ENCODE peak calls at places on chromosomes 2 and 18, in nine cellular contexts. One of them, this sample, is unnamed.

GRCh38 chr18:23143871-23144270 is 8.6 kb downstream of the CABLES1 start:
- DNase-seq in K562: no peak
- DNase-seq in HCT116: no peak
- DNase-seq in sigmoid colon: no peak
- DNase-seq in stomach: no peak
- DNase-seq in endothelial cell of umbilical vein: no peak
- DNase-seq in esophagus muscularis mucosa: no peak
- DNase-seq in transverse colon: no peak
- DNase-seq in breast epithelium: no peak
- DNase-seq in this sample: no peak

GRCh38 chr2:11040992-11041391 is 114.3 kb upstream of the SLC66A3 start:
- DNase-seq in stomach: no peak
- DNase-seq in K562: no peak
- DNase-seq in sigmoid colon: no peak
- DNase-seq in HCT116: no peak
- DNase-seq in breast epithelium: no peak
- DNase-seq in transverse colon: no peak
- DNase-seq in esophagus muscularis mucosa: no peak
- DNase-seq in endothelial cell of umbilical vein: no peak
- DNase-seq in this sample: no peak

GRCh38 chr18:74806700-74807416 is 209.2 kb downstream of the ZNF407 start:
- DNase-seq in stomach: no peak
- DNase-seq in esophagus muscularis mucosa: no peak
- DNase-seq in HCT116: peak; percentile 77
- DNase-seq in K562: no peak
- DNase-seq in sigmoid colon: no peak
- DNase-seq in endothelial cell of umbilical vein: peak; percentile 66
- DNase-seq in transverse colon: no peak
- DNase-seq in breast epithelium: no peak
- DNase-seq in this sample: no peak

GRCh38 chr2:181300600-181301291 is 156.4 kb upstream of the ITGA4 start:
- DNase-seq in HCT116: no peak
- DNase-seq in endothelial cell of umbilical vein: no peak
- DNase-seq in stomach: no peak
- DNase-seq in sigmoid colon: no peak
- DNase-seq in transverse colon: no peak
- DNase-seq in K562: no peak
- DNase-seq in esophagus muscularis mucosa: no peak
- DNase-seq in breast epithelium: no peak
- DNase-seq in this sample: no peak

GRCh38 chr18:35949903-35950627 is 22.4 kb upstream of the RMP24 start:
- DNase-seq in sigmoid colon: peak; percentile 73
- DNase-seq in esophagus muscularis mucosa: no peak
- DNase-seq in K562: peak; percentile 70
- DNase-seq in stomach: peak; percentile 55
- DNase-seq in transverse colon: peak; percentile 42
- DNase-seq in breast epithelium: peak; percentile 59
- DNase-seq in endothelial cell of umbilical vein: peak; percentile 67
- DNase-seq in HCT116: no peak
- DNase-seq in this sample: no peak

GRCh38 chr18:22603902-22604301 is 186.2 kb upstream of the CTAGE1 start:
- DNase-seq in sigmoid colon: no peak
- DNase-seq in endothelial cell of umbilical vein: no peak
- DNase-seq in breast epithelium: no peak
- DNase-seq in HCT116: no peak
- DNase-seq in esophagus muscularis mucosa: no peak
- DNase-seq in stomach: no peak
- DNase-seq in K562: no peak
- DNase-seq in transverse colon: no peak
- DNase-seq in this sample: no peak

GRCh38 chr2:37283207-37283606 is 41.4 kb downstream of the PRKD3 start:
- DNase-seq in HCT116: no peak
- DNase-seq in K562: no peak
- DNase-seq in sigmoid colon: no peak
- DNase-seq in endothelial cell of umbilical vein: peak; percentile 80
- DNase-seq in stomach: no peak
- DNase-seq in breast epithelium: no peak
- DNase-seq in transverse colon: no peak
- DNase-seq in esophagus muscularis mucosa: no peak
- DNase-seq in this sample: no peak

GRCh38 chr2:27647289-27647688 is 16.1 kb downstream of the SUPT7L start:
- DNase-seq in K562: no peak
- DNase-seq in sigmoid colon: no peak
- DNase-seq in esophagus muscularis mucosa: no peak
- DNase-seq in HCT116: no peak
- DNase-seq in breast epithelium: no peak
- DNase-seq in stomach: no peak
- DNase-seq in endothelial cell of umbilical vein: no peak
- DNase-seq in transverse colon: no peak
- DNase-seq in this sample: no peak

GRCh38 chr2:162071016-162071415 is 3.0 kb downstream of the DPP4 start:
- DNase-seq in sigmoid colon: no peak
- DNase-seq in HCT116: no peak
- DNase-seq in esophagus muscularis mucosa: no peak
- DNase-seq in breast epithelium: no peak
- DNase-seq in endothelial cell of umbilical vein: peak; percentile 14
- DNase-seq in K562: no peak
- DNase-seq in stomach: no peak
- DNase-seq in transverse colon: no peak
- DNase-seq in this sample: no peak

GRCh38 chr2:233789554-233789953 is 11.4 kb downstream of the MROH2A start:
- DNase-seq in stomach: peak; percentile 9
- DNase-seq in HCT116: no peak
- DNase-seq in esophagus muscularis mucosa: no peak
- DNase-seq in endothelial cell of umbilical vein: no peak
- DNase-seq in K562: no peak
- DNase-seq in breast epithelium: no peak
- DNase-seq in sigmoid colon: no peak
- DNase-seq in transverse colon: no peak
- DNase-seq in this sample: no peak

DNA sequence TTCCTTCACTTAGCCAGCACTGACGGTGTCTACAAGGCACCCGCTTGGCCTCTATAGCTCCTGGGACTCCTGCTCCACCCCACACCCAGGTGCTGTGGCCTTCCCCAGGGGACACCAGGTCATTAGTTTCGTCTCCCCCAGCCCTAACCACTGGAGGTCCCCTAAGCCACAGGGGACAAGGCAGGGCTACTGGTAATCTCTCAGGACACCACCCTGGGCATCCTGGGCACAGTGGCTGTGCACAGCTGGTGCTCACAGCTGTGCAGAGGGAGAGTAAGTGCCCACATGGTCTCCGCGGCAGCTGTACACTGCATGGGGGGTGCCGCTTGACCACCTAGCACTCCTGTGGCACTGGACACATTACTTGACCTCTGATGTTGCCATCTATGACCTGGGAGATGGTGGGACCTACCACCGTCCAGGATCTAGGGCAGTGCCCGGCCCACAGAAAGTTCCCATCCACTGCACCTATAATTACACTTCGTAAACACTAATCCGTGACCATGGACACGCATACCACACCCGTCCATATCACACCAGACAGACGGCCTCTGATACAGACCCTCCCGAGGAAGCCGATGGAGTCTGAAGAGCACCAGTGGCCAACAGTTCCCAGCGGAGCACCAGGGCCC is 133.9 kb downstream of the HDAC4 start:
- DNase-seq in esophagus muscularis mucosa: no peak
- DNase-seq in sigmoid colon: peak; percentile 64
- DNase-seq in endothelial cell of umbilical vein: no peak
- DNase-seq in stomach: peak; percentile 22
- DNase-seq in breast epithelium: no peak
- DNase-seq in transverse colon: peak; percentile 32
- DNase-seq in HCT116: no peak
- DNase-seq in K562: no peak
- DNase-seq in this sample: peak; percentile 62
- H3K4me3 ChIP-seq in esophagus muscularis mucosa: peak overlapping the region; percentile 29
- H3K4me3 ChIP-seq in sigmoid colon: peak overlapping the region; percentile 1
- H3K4me3 ChIP-seq in endothelial cell of umbilical vein: no peak overlapping the region
- H3K4me3 ChIP-seq in stomach: peak overlapping the region; percentile 26
- H3K4me3 ChIP-seq in breast epithelium: peak overlapping the region; percentile 12
- H3K4me3 ChIP-seq in transverse colon: peak overlapping the region; percentile 13
- H3K4me3 ChIP-seq in HCT116: peak overlapping the region; percentile 46
- H3K4me3 ChIP-seq in K562: no peak overlapping the region
- H3K4me3 ChIP-seq in this sample: peak overlapping the region; percentile 32

GRCh38 chr2:219448776-219449476 is 14.3 kb downstream of the SPEG start:
- DNase-seq in K562: no peak
- DNase-seq in endothelial cell of umbilical vein: no peak
- DNase-seq in stomach: no peak
- DNase-seq in sigmoid colon: peak; percentile 87
- DNase-seq in breast epithelium: no peak
- DNase-seq in HCT116: no peak
- DNase-seq in esophagus muscularis mucosa: no peak
- DNase-seq in transverse colon: no peak
- DNase-seq in this sample: no peak
- TF ChIP-seq POLR2AphosphoS5 in K562: no peak
- TF ChIP-seq POLR2AphosphoS5 in endothelial cell of umbilical vein: no peak
- TF ChIP-seq POLR2AphosphoS5 in stomach: no peak
- TF ChIP-seq POLR2AphosphoS5 in sigmoid colon: peak; percentile 35
- TF ChIP-seq POLR2AphosphoS5 in breast epithelium: no peak
- TF ChIP-seq POLR2AphosphoS5 in HCT116: no peak
- TF ChIP-seq POLR2AphosphoS5 in esophagus muscularis mucosa: peak; percentile 65
- TF ChIP-seq POLR2AphosphoS5 in transverse colon: no peak
- TF ChIP-seq POLR2AphosphoS5 in this sample: no peak

GRCh38 chr2:207624170-207625013 is 802 bp downstream of the METTL21A start:
- DNase-seq in endothelial cell of umbilical vein: peak; percentile 73
- DNase-seq in stomach: peak; percentile 77
- DNase-seq in breast epithelium: peak; percentile 55
- DNase-seq in esophagus muscularis mucosa: no peak
- DNase-seq in HCT116: no peak
- DNase-seq in transverse colon: peak; percentile 80
- DNase-seq in K562: peak; percentile 61
- DNase-seq in sigmoid colon: peak; percentile 78
- DNase-seq in this sample: peak; percentile 83
- TF ChIP-seq POLR2A in endothelial cell of umbilical vein: peak; percentile 95
- TF ChIP-seq POLR2A in stomach: no peak
- TF ChIP-seq POLR2A in breast epithelium: no peak
- TF ChIP-seq POLR2A in esophagus muscularis mucosa: no peak
- TF ChIP-seq POLR2A in HCT116: peak; percentile 4
- TF ChIP-seq POLR2A in transverse colon: peak; percentile 66
- TF ChIP-seq POLR2A in K562: no peak
- TF ChIP-seq POLR2A in sigmoid colon: peak; percentile 19
- TF ChIP-seq POLR2A in this sample: no peak

GRCh38 chr2:207154556-207155179 is 11.1 kb downstream of the KLF7 start:
- DNase-seq in stomach: no peak
- DNase-seq in sigmoid colon: no peak
- DNase-seq in K562: no peak
- DNase-seq in esophagus muscularis mucosa: no peak
- DNase-seq in transverse colon: no peak
- DNase-seq in breast epithelium: no peak
- DNase-seq in endothelial cell of umbilical vein: no peak
- DNase-seq in HCT116: no peak
- DNase-seq in this sample: no peak

GRCh38 chr2:207153266-207153990 is 12.3 kb downstream of the KLF7 start:
- DNase-seq in K562: no peak
- DNase-seq in esophagus muscularis mucosa: no peak
- DNase-seq in transverse colon: no peak
- DNase-seq in HCT116: no peak
- DNase-seq in endothelial cell of umbilical vein: no peak
- DNase-seq in sigmoid colon: no peak
- DNase-seq in stomach: no peak
- DNase-seq in breast epithelium: no peak
- DNase-seq in this sample: no peak

GRCh38 chr2:207148025-207148424 is 17.7 kb downstream of the KLF7 start:
- DNase-seq in transverse colon: no peak
- DNase-seq in esophagus muscularis mucosa: no peak
- DNase-seq in breast epithelium: no peak
- DNase-seq in K562: no peak
- DNase-seq in sigmoid colon: no peak
- DNase-seq in stomach: no peak
- DNase-seq in HCT116: no peak
- DNase-seq in endothelial cell of umbilical vein: peak; percentile 43
- DNase-seq in this sample: no peak

GRCh38 chr2:207149253-207150213 is 16.2 kb downstream of the KLF7 start:
- DNase-seq in transverse colon: no peak
- DNase-seq in stomach: no peak
- DNase-seq in endothelial cell of umbilical vein: peak; percentile 44
- DNase-seq in HCT116: no peak
- DNase-seq in esophagus muscularis mucosa: no peak
- DNase-seq in breast epithelium: no peak
- DNase-seq in K562: peak; percentile 24
- DNase-seq in sigmoid colon: no peak
- DNase-seq in this sample: no peak

GRCh38 chr2:207150294-207150693 is 15.5 kb downstream of the KLF7 start:
- DNase-seq in stomach: no peak
- DNase-seq in K562: no peak
- DNase-seq in transverse colon: no peak
- DNase-seq in esophagus muscularis mucosa: no peak
- DNase-seq in sigmoid colon: no peak
- DNase-seq in HCT116: no peak
- DNase-seq in breast epithelium: no peak
- DNase-seq in endothelial cell of umbilical vein: no peak
- DNase-seq in this sample: no peak
- H3K4me3 ChIP-seq in stomach: no peak overlapping the region
- H3K4me3 ChIP-seq in K562: no peak overlapping the region
- H3K4me3 ChIP-seq in transverse colon: no peak overlapping the region
- H3K4me3 ChIP-seq in esophagus muscularis mucosa: peak overlapping the region; percentile 6
- H3K4me3 ChIP-seq in sigmoid colon: no peak overlapping the region
- H3K4me3 ChIP-seq in HCT116: no peak overlapping the region
- H3K4me3 ChIP-seq in breast epithelium: no peak overlapping the region
- H3K4me3 ChIP-seq in endothelial cell of umbilical vein: no peak overlapping the region
- H3K4me3 ChIP-seq in this sample: no peak overlapping the region